ENCODE peak calls at places on chromosomes 12 and 14, in six cellular contexts. One of them, this sample, is unnamed.

GRCh38 chr12:11719678-11720099 is 70.2 kb downstream of the ETV6 start:
- DNase-seq in stimulated activated CD8-positive, alpha-beta memory T cell treated with anti-CD3 and anti-CD28 coated beads, Interleukin-15, amount 100 ng/mL, for 1 hour: no peak
- DNase-seq in putamen: no peak
- DNase-seq in activated naive CD4-positive, alpha-beta T cell: no peak
- DNase-seq in AG04450: peak; percentile 82
- DNase-seq in HuH-7.5: no peak
- DNase-seq in this sample: no peak

GRCh38 chr12:65961731-65962130 is 137.4 kb downstream of the HMGA2 start:
- DNase-seq in stimulated activated CD8-positive, alpha-beta memory T cell treated with anti-CD3 and anti-CD28 coated beads, Interleukin-15, amount 100 ng/mL, for 1 hour: no peak
- DNase-seq in putamen: no peak
- DNase-seq in activated naive CD4-positive, alpha-beta T cell: no peak
- DNase-seq in AG04450: no peak
- DNase-seq in HuH-7.5: no peak
- DNase-seq in this sample: no peak

GRCh38 chr12:33012226-33012625 is 115.6 kb upstream of the PKP2 start:
- DNase-seq in stimulated activated CD8-positive, alpha-beta memory T cell treated with anti-CD3 and anti-CD28 coated beads, Interleukin-15, amount 100 ng/mL, for 1 hour: no peak
- DNase-seq in putamen: no peak
- DNase-seq in activated naive CD4-positive, alpha-beta T cell: no peak
- DNase-seq in AG04450: no peak
- DNase-seq in HuH-7.5: no peak
- DNase-seq in this sample: no peak

GRCh38 chr12:91663331-91663998 is 480.8 kb upstream of the DCN start:
- DNase-seq in stimulated activated CD8-positive, alpha-beta memory T cell treated with anti-CD3 and anti-CD28 coated beads, Interleukin-15, amount 100 ng/mL, for 1 hour: no peak
- DNase-seq in putamen: no peak
- DNase-seq in activated naive CD4-positive, alpha-beta T cell: no peak
- DNase-seq in AG04450: no peak
- DNase-seq in HuH-7.5: no peak
- DNase-seq in this sample: no peak

GRCh38 chr12:27462151-27462694 is 15.7 kb downstream of the SMCO2 start:
- DNase-seq in stimulated activated CD8-positive, alpha-beta memory T cell treated with anti-CD3 and anti-CD28 coated beads, Interleukin-15, amount 100 ng/mL, for 1 hour: no peak
- DNase-seq in putamen: no peak
- DNase-seq in activated naive CD4-positive, alpha-beta T cell: no peak
- DNase-seq in AG04450: peak; percentile 26
- DNase-seq in HuH-7.5: no peak
- DNase-seq in this sample: no peak

GRCh38 chr14:24095196-24096068 is 1.3 kb downstream of the PCK2 start:
- DNase-seq in stimulated activated CD8-positive, alpha-beta memory T cell treated with anti-CD3 and anti-CD28 coated beads, Interleukin-15, amount 100 ng/mL, for 1 hour: no peak
- DNase-seq in putamen: no peak
- DNase-seq in activated naive CD4-positive, alpha-beta T cell: no peak
- DNase-seq in AG04450: no peak
- DNase-seq in HuH-7.5: peak; percentile 86
- DNase-seq in this sample: peak; percentile 25

GRCh38 chr12:95738024-95738611 is 52.4 kb downstream of the NTN4 start:
- DNase-seq in stimulated activated CD8-positive, alpha-beta memory T cell treated with anti-CD3 and anti-CD28 coated beads, Interleukin-15, amount 100 ng/mL, for 1 hour: no peak
- DNase-seq in putamen: no peak
- DNase-seq in activated naive CD4-positive, alpha-beta T cell: no peak
- DNase-seq in AG04450: no peak
- DNase-seq in HuH-7.5: no peak
- DNase-seq in this sample: no peak

GRCh38 chr14:89399594-89400068 is 17.4 kb downstream of the FOXN3 start:
- DNase-seq in stimulated activated CD8-positive, alpha-beta memory T cell treated with anti-CD3 and anti-CD28 coated beads, Interleukin-15, amount 100 ng/mL, for 1 hour: no peak
- DNase-seq in putamen: peak; percentile 35
- DNase-seq in activated naive CD4-positive, alpha-beta T cell: no peak
- DNase-seq in AG04450: peak; percentile 76
- DNase-seq in HuH-7.5: no peak
- DNase-seq in this sample: peak; percentile 30

GRCh38 chr14:49930720-49931119 is 37.8 kb downstream of the ARF6 start:
- DNase-seq in stimulated activated CD8-positive, alpha-beta memory T cell treated with anti-CD3 and anti-CD28 coated beads, Interleukin-15, amount 100 ng/mL, for 1 hour: no peak
- DNase-seq in putamen: no peak
- DNase-seq in activated naive CD4-positive, alpha-beta T cell: no peak
- DNase-seq in AG04450: no peak
- DNase-seq in HuH-7.5: no peak
- DNase-seq in this sample: no peak

GRCh38 chr12:4116251-4117111 is 157.1 kb upstream of the CCND2 start:
- DNase-seq in stimulated activated CD8-positive, alpha-beta memory T cell treated with anti-CD3 and anti-CD28 coated beads, Interleukin-15, amount 100 ng/mL, for 1 hour: no peak
- DNase-seq in putamen: no peak
- DNase-seq in activated naive CD4-positive, alpha-beta T cell: no peak
- DNase-seq in AG04450: peak; percentile 61
- DNase-seq in HuH-7.5: no peak
- DNase-seq in this sample: no peak

GRCh38 chr12:10722502-10722904 is 620 bp downstream of the YBX3 start:
- DNase-seq in stimulated activated CD8-positive, alpha-beta memory T cell treated with anti-CD3 and anti-CD28 coated beads, Interleukin-15, amount 100 ng/mL, for 1 hour: peak; percentile 14
- DNase-seq in putamen: no peak
- DNase-seq in activated naive CD4-positive, alpha-beta T cell: peak; percentile 27
- DNase-seq in AG04450: peak; percentile 18
- DNase-seq in HuH-7.5: peak; percentile 47
- DNase-seq in this sample: peak; percentile 35

GRCh38 chr12:67651380-67651695 is 2.8 kb downstream of the DYRK2 start:
- DNase-seq in stimulated activated CD8-positive, alpha-beta memory T cell treated with anti-CD3 and anti-CD28 coated beads, Interleukin-15, amount 100 ng/mL, for 1 hour: no peak
- DNase-seq in putamen: peak; percentile 39
- DNase-seq in activated naive CD4-positive, alpha-beta T cell: peak; percentile 9
- DNase-seq in AG04450: no peak
- DNase-seq in HuH-7.5: peak; percentile 22
- DNase-seq in this sample: no peak

GRCh38 chr12:114694436-114695304 is 10.7 kb upstream of the TBX3 start:
- DNase-seq in stimulated activated CD8-positive, alpha-beta memory T cell treated with anti-CD3 and anti-CD28 coated beads, Interleukin-15, amount 100 ng/mL, for 1 hour: no peak
- DNase-seq in putamen: no peak
- DNase-seq in activated naive CD4-positive, alpha-beta T cell: no peak
- DNase-seq in AG04450: no peak
- DNase-seq in HuH-7.5: no peak
- DNase-seq in this sample: no peak

GRCh38 chr12:123621619-123622530 is 11.6 kb downstream of the EIF2B1 start:
- DNase-seq in stimulated activated CD8-positive, alpha-beta memory T cell treated with anti-CD3 and anti-CD28 coated beads, Interleukin-15, amount 100 ng/mL, for 1 hour: no peak
- DNase-seq in putamen: no peak
- DNase-seq in activated naive CD4-positive, alpha-beta T cell: no peak
- DNase-seq in AG04450: no peak
- DNase-seq in HuH-7.5: no peak
- DNase-seq in this sample: no peak